ENCODE peak calls at places on chromosomes 4 and X, in ten cellular contexts. E, J, K, C, R, V, T, G, O and D are unnamed samples.

GRCh38 chr4:183700407-183700806 is 41.3 kb downstream of the TRAPPC11 start:
- DNase-seq in E (no peak), J (no peak), K (peak), C (no peak), R (no peak), V (no peak), T (no peak), G (no peak), O (no peak), D (no peak)

GRCh38 chr4:8744083-8744805 is 127.4 kb downstream of the HMX1 start:
- DNase-seq in E (no peak), J (no peak), K (no peak), C (peak), R (peak), V (peak), T (no peak), G (peak), O (no peak), D (no peak)

GRCh38 chr4:183996868-183997267 is 91.8 kb downstream of the STOX2 start:
- DNase-seq in E (peak), J (no peak), K (peak), C (no peak), R (no peak), V (no peak), T (no peak), G (no peak), O (no peak), D (no peak)

GRCh38 chrX:145654486-145654885 is 163.1 kb upstream of the SLITRK2 start:
- DNase-seq in E (no peak), J (no peak), K (no peak), C (no peak), R (no peak), V (no peak), T (no peak), G (no peak), O (no peak), D (no peak)

GRCh38 chr4:38150766-38151165 is 190.6 kb downstream of the PTTG2 start:
- DNase-seq in E (peak), J (no peak), K (no peak), C (no peak), R (no peak), V (no peak), T (no peak), G (no peak), O (no peak), D (no peak)

GRCh38 chr4:89136525-89136924 is 25.2 kb downstream of the TIGD2 start:
- DNase-seq in E (peak), J (no peak), K (peak), C (no peak), R (no peak), V (no peak), T (no peak), G (no peak), O (no peak), D (no peak)

GRCh38 chr4:102438396-102438795 is 62.8 kb upstream of the NFKB1 start:
- DNase-seq in E (peak), J (no peak), K (peak), C (no peak), R (no peak), V (no peak), T (no peak), G (no peak), O (no peak), D (no peak)

GRCh38 chr4:8225704-8226443 is 26.8 kb downstream of the SH3TC1 start:
- DNase-seq in E (no peak), J (no peak), K (no peak), C (no peak), R (peak), V (peak), T (no peak), G (no peak), O (no peak), D (no peak)

GRCh38 chr4:182555997-182556418 is 312.8 kb downstream of the TENM3 start:
- DNase-seq in E (peak), J (no peak), K (no peak), C (no peak), R (peak), V (no peak), T (no peak), G (no peak), O (no peak), D (no peak)

GRCh38 chr4:116015549-116015948 is 902.1 kb upstream of the NDST4 start:
- DNase-seq in E (no peak), J (no peak), K (no peak), C (no peak), R (no peak), V (no peak), T (no peak), G (no peak), O (no peak), D (no peak)

GRCh38 chr4:139027771-139028170 is 12.2 kb downstream of the NOCT start:
- DNase-seq in E (no peak), J (no peak), K (no peak), C (no peak), R (no peak), V (no peak), T (no peak), G (no peak), O (no peak), D (no peak)

GRCh38 chr4:54746228-54746627 is 88.5 kb downstream of the KIT start:
- DNase-seq in E (no peak), J (no peak), K (peak), C (no peak), R (no peak), V (no peak), T (no peak), G (no peak), O (no peak), D (no peak)

GRCh38 chr4:41750158-41750623 is 1.7 kb upstream of the PHOX2B start:
- DNase-seq in E (no peak), J (no peak), K (no peak), C (no peak), R (peak), V (no peak), T (no peak), G (no peak), O (no peak), D (no peak)

GRCh38 chrX:72121381-72121780 is 10.3 kb downstream of the RTL5 start:
- DNase-seq in E (peak), J (peak), K (peak), C (peak), R (peak), V (no peak), T (no peak), G (peak), O (no peak), D (peak)

GRCh38 chr4:140704964-140705363 is 51.2 kb downstream of the TBC1D9 start:
- DNase-seq in E (no peak), J (no peak), K (no peak), C (no peak), R (no peak), V (no peak), T (no peak), G (no peak), O (no peak), D (no peak)

DNA sequence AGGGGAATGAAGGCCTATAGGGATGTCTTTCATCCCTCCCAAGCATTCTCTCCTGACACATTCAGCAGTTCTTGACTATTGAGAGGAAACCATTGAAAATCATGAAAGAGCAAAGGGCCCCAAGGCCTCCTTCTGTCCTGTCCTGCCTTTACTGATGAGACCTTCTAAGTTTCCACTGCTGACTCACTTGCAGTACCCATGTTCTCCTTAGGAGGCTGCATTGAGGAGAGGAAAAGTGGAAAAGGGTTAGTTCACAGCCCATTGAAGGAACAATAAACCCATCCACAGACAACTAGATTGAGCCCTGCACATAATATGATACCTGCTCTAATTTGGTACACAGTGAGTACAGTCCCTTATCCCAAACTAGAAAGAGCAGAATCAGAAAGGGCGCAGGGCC is 115.1 kb upstream of the PNPLA4 start:
- DNase-seq in E (no peak), J (no peak), K (peak), C (no peak), R (peak), V (peak), T (no peak), G (no peak), O (no peak), D (no peak)
- TF ChIP-seq CTCF in E (peak), J (no peak), K (peak), C (no peak), R (peak), V (peak), T (no peak), G (no peak), O (no peak), D (no peak)

GRCh38 chrX:103329991-103330390 is at the start of gene TCEAL7:
- DNase-seq in E (no peak), J (no peak), K (no peak), C (no peak), R (no peak), V (peak), T (peak), G (peak), O (peak), D (no peak)
- H3K27ac ChIP-seq in E (no peak), J (no peak), K (no peak), C (no peak), R (peak), V (no peak), T (peak), G (no peak), O (peak), D (no peak)

GRCh38 chr4:68076194-68076593 is 53.5 kb downstream of the TMPRSS11F start:
- DNase-seq in E (no peak), J (no peak), K (peak), C (no peak), R (no peak), V (no peak), T (no peak), G (no peak), O (no peak), D (no peak)
- TF ChIP-seq CTCF in E (no peak), J (no peak), K (peak), C (no peak), R (peak), V (no peak), T (no peak), G (no peak), O (no peak), D (no peak)

GRCh38 chr4:111649308-111649707 is 495.9 kb upstream of the FAM241A start:
- DNase-seq in E (no peak), J (no peak), K (no peak), C (no peak), R (no peak), V (no peak), T (no peak), G (no peak), O (no peak), D (no peak)

GRCh38 chr4:111650553-111651183 is 494.6 kb upstream of the FAM241A start:
- DNase-seq in E (no peak), J (no peak), K (no peak), C (no peak), R (peak), V (peak), T (no peak), G (no peak), O (no peak), D (no peak)

GRCh38 chr4:111652986-111653385 is 492.3 kb upstream of the FAM241A start:
- DNase-seq in E (no peak), J (no peak), K (no peak), C (no peak), R (no peak), V (no peak), T (no peak), G (no peak), O (no peak), D (no peak)

GRCh38 chr4:111650146-111650545 is 495.1 kb upstream of the FAM241A start:
- DNase-seq in E (no peak), J (no peak), K (no peak), C (no peak), R (no peak), V (no peak), T (no peak), G (no peak), O (no peak), D (no peak)

GRCh38 chr4:111652206-111652605 is 493.0 kb upstream of the FAM241A start:
- DNase-seq in E (no peak), J (no peak), K (no peak), C (no peak), R (no peak), V (no peak), T (no peak), G (no peak), O (no peak), D (no peak)
- H3K27ac ChIP-seq in E (no peak), J (no peak), K (no peak), C (no peak), R (no peak), V (no peak), T (no peak), G (no peak), O (no peak), D (no peak)

GRCh38 chr4:124974163-124974562 is 261.6 kb upstream of the ANKRD50 start:
- DNase-seq in E (no peak), J (no peak), K (peak), C (no peak), R (no peak), V (no peak), T (no peak), G (no peak), O (no peak), D (no peak)
- TF ChIP-seq CTCF in E (no peak), J (no peak), K (no peak), C (no peak), R (no peak), V (no peak), T (no peak), G (no peak), O (no peak), D (no peak)

GRCh38 chr4:156767911-156768415 is 203.6 kb downstream of the PDGFC start:
- DNase-seq in E (no peak), J (no peak), K (no peak), C (no peak), R (no peak), V (no peak), T (no peak), G (no peak), O (no peak), D (no peak)
- H3K27ac ChIP-seq in E (no peak), J (no peak), K (no peak), C (no peak), R (no peak), V (no peak), T (no peak), G (no peak), O (no peak), D (no peak)

GRCh38 chr4:1021386-1022050 is 10.1 kb downstream of the FGFRL1 start:
- DNase-seq in E (no peak), J (no peak), K (no peak), C (no peak), R (no peak), V (no peak), T (no peak), G (no peak), O (no peak), D (no peak)
- TF ChIP-seq CTCF in E (no peak), J (no peak), K (no peak), C (no peak), R (no peak), V (no peak), T (no peak), G (no peak), O (no peak), D (no peak)

GRCh38 chrX:65987856-65988255 is 52.0 kb downstream of the VSIG4 start:
- DNase-seq in E (no peak), J (no peak), K (no peak), C (no peak), R (no peak), V (no peak), T (no peak), G (no peak), O (no peak), D (no peak)
- H3K27ac ChIP-seq in E (no peak), J (no peak), K (no peak), C (no peak), R (no peak), V (no peak), T (no peak), G (no peak), O (no peak), D (no peak)

DNA sequence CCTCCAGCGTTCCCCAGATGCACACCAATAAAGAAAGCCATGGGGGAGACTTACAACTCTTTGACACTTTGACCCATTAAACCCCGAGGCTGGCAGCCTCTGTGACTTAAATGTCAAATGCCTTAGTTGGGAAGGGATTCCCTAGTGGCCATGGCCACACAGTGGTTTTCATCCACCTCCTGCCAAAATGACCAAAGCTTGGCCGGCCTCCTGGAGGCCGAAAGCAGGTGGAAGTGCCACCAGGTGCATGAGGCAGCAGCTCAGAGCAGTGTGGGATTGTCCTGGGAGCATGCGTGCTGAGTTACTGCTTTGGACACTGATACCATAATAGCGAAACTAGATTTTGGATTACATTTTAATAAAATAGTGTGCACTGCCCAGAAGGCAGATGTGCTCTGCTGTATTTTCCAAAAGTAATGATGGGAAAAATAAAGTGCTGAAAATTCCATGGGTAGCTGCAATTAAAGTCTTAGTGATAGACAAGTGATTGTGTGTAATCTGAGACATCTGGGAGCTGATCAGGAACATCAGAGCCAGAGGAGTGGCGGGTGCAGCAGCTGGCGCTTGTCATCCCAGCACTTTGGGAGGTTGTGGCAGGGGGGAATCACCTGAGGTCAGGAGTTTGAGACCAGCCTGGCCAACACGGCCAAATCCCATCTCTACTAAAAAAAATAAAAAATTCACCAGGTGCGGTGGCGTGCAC is 39.8 kb upstream of the TADA2B start:
- DNase-seq in E (no peak), J (no peak), K (no peak), C (no peak), R (peak), V (no peak), T (no peak), G (no peak), O (no peak), D (no peak)
- TF ChIP-seq CTCF in E (no peak), J (no peak), K (no peak), C (no peak), R (peak), V (no peak), T (no peak), G (no peak), O (no peak), D (no peak)

GRCh38 chrX:150364347-150365050 is 1.4 kb downstream of the MAMLD1 start:
- DNase-seq in E (no peak), J (no peak), K (peak), C (peak), R (peak), V (peak), T (peak), G (peak), O (peak), D (peak)

GRCh38 chrX:150363561-150364346 is 637 bp downstream of the MAMLD1 start:
- DNase-seq in E (no peak), J (no peak), K (peak), C (peak), R (peak), V (no peak), T (no peak), G (peak), O (peak), D (no peak)

GRCh38 chrX:150366951-150367545 is 3.9 kb downstream of the MAMLD1 start:
- DNase-seq in E (peak), J (no peak), K (peak), C (no peak), R (no peak), V (no peak), T (no peak), G (no peak), O (no peak), D (no peak)

GRCh38 chrX:150365051-150365952 is 2.2 kb downstream of the MAMLD1 start:
- DNase-seq in E (peak), J (peak), K (peak), C (peak), R (peak), V (peak), T (peak), G (peak), O (peak), D (peak)

DNA sequence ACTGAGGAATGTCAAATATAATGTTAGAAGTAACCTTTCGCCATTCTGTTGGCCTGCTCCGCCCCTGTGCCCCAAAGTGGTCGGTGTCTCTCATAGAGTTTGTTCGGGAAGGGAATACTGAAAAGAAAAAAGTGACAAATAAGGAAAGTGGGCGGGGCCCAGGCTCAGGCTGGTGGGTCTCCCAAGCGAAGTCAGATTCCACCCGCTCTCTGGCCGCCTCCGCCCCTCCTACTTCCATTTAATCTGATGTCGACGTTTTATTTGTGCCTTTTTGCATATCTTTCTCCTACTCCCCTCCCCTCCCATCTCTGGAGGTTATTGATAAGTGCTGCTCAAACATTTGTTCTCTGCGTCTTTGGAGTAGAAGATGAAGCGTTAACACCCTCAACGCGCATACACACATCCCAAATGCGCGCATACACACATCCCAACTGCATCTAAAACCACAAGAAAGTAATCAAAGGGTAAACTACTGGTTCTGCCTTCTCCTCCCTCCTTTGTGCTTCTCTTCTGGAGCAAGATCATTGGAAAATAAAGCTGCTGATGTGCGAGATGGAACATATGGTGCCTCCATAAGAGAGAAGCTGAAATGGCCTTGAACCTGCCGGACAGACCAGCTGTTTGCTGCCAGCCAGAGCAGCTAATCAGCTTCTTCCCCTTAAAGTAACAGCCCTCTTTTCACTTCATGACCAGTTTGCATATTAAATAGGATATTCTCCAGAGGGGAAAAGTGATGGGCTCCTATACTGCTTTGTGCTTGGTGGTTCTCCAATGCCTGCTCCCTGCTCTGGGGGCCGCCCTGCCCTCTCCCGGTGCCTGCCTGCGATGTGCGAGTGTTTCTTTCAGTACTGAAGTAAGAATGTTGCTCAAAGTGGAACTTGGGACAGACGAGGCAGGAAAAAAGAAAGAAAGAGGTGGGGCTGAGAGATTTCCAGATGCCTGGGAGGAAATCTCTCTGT is 3.1 kb downstream of the MAMLD1 start:
- DNase-seq in E (peak), J (no peak), K (peak), C (peak), R (peak), V (peak), T (peak), G (peak), O (no peak), D (peak)
- H3K27ac ChIP-seq in E (peak), J (peak), K (peak), C (peak), R (peak), V (no peak), T (peak), G (peak), O (peak), D (peak)